ENCODE peak calls at places on chromosomes 13 and 19, in four cellular contexts. Q is H1, X is GM12878, Y is K562. U is an unnamed sample.

GRCh38 chr19:7685546-7686445 is 5.2 kb downstream of the TRAPPC5 start:
- DNase-seq in X (no peak), Y (no peak), Q (no peak), U (no peak)

GRCh38 chr13:85974604-85975366 is 175.6 kb upstream of the SLITRK6 start:
- DNase-seq in Y (no peak), Q (no peak), X (no peak), U (no peak)

GRCh38 chr19:45881082-45881908 is 4.6 kb downstream of the IRF2BP1 start:
- DNase-seq in Y (no peak), Q (no peak), X (no peak), U (no peak)

GRCh38 chr13:83907196-83907989 is 25.1 kb upstream of the SLITRK1 start:
- DNase-seq in Q (no peak), X (no peak), Y (no peak), U (no peak)

GRCh38 chr19:35225951-35226350 is 2.6 kb downstream of the FAM187B start:
- DNase-seq in Y (no peak), Q (no peak), X (no peak), U (no peak)

GRCh38 chr13:45276887-45277286 is 64.1 kb downstream of the TPT1 start:
- DNase-seq in Q (no peak), X (no peak), Y (no peak), U (no peak)

GRCh38 chr13:33087091-33087490 is 70.9 kb downstream of the KL start:
- DNase-seq in X (no peak), Q (no peak), Y (no peak), U (no peak)

GRCh38 chr13:28532226-28533048 is 37.5 kb upstream of the FLT1 start:
- DNase-seq in Q (peak), X (no peak), Y (peak), U (peak)

GRCh38 chr19:2408247-2408646 is 19.1 kb downstream of the TIMM13 start:
- DNase-seq in Y (no peak), Q (no peak), X (no peak), U (no peak)

GRCh38 chr19:38975861-38976271 is 324 bp upstream of the FBXO17 start:
- DNase-seq in X (no peak), Q (peak), Y (no peak), U (no peak)

GRCh38 chr19:38556521-38557174 is 61.1 kb downstream of the MAP4K1 start:
- DNase-seq in Q (no peak), X (peak), Y (peak), U (no peak)

GRCh38 chr13:56352901-56353300 is 787.8 kb upstream of the PRR20A start:
- DNase-seq in Q (no peak), X (no peak), Y (no peak), U (no peak)

GRCh38 chr13:91312324-91312723 is 35.2 kb upstream of the MIR17HG start:
- DNase-seq in Q (no peak), X (no peak), Y (no peak), U (no peak)

GRCh38 chr19:36266375-36266961 is 51.6 kb downstream of the ZNF146 start:
- DNase-seq in X (no peak), Y (peak), Q (no peak), U (no peak)

GRCh38 chr13:113776231-113777125 is 17.5 kb downstream of the TMEM255B start:
- DNase-seq in X (no peak), Q (no peak), Y (no peak), U (no peak)

GRCh38 chr13:69951412-69951811 is 156.2 kb upstream of the ATXN8OS start:
- DNase-seq in Q (no peak), Y (no peak), X (no peak), U (no peak)

GRCh38 chr19:13262450-13262849 is 112.2 kb downstream of the IER2 start:
- DNase-seq in Y (peak), Q (no peak), X (no peak), U (peak)

GRCh38 chr13:48477191-48477855 is 55.6 kb downstream of the RCBTB2 start:
- DNase-seq in Q (no peak), Y (no peak), X (no peak), U (no peak)

GRCh38 chr19:17909017-17909732 is 23.6 kb upstream of the CCDC124 start:
- DNase-seq in X (no peak), Y (no peak), Q (peak), U (no peak)

GRCh38 chr13:75705395-75705794 is 69.3 kb downstream of the LMO7 start:
- DNase-seq in Y (no peak), Q (no peak), X (no peak), U (no peak)

GRCh38 chr13:89950225-89950624 is 1397.3 kb upstream of the MIR17HG start:
- DNase-seq in X (no peak), Q (no peak), Y (no peak), U (no peak)

GRCh38 chr19:3945838-3946237 is 13.0 kb downstream of the NMRK2 start:
- DNase-seq in Q (no peak), Y (no peak), X (no peak), U (no peak)

GRCh38 chr13:46495647-46496046 is 57.3 kb upstream of the LRCH1 start:
- DNase-seq in Q (no peak), X (no peak), Y (no peak), U (no peak)

GRCh38 chr19:30781047-30781446 is 408.9 kb downstream of the ZNF536 start:
- DNase-seq in X (no peak), Q (no peak), Y (no peak), U (no peak)

GRCh38 chr13:62747629-62748028 is 1332.0 kb upstream of the PCDH20 start:
- DNase-seq in Q (no peak), Y (no peak), X (no peak), U (no peak)

GRCh38 chr19:42569193-42569592 is 25.5 kb downstream of the CEACAM8 start:
- DNase-seq in Y (no peak), X (no peak), Q (no peak), U (no peak)

GRCh38 chr13:108113407-108113806 is 101.9 kb downstream of the LIG4 start:
- DNase-seq in Y (no peak), X (no peak), Q (no peak), U (no peak)

GRCh38 chr13:38685974-38686571 is 804 bp upstream of the FREM2 start:
- DNase-seq in Y (no peak), Q (no peak), X (no peak), U (peak)

GRCh38 chr19:47267350-47267759 is 7.3 kb upstream of the INAFM1 start:
- DNase-seq in Q (no peak), X (no peak), Y (no peak), U (no peak)

GRCh38 chr13:73158851-73159250 is 100.0 kb downstream of the KLF5 start:
- DNase-seq in Q (no peak), X (no peak), Y (no peak), U (no peak)

GRCh38 chr13:105871768-105872167 is 663.7 kb downstream of the EFNB2 start:
- DNase-seq in X (no peak), Q (no peak), Y (no peak), U (no peak)

GRCh38 chr19:4390017-4390861 is 10.1 kb downstream of the SH3GL1 start:
- DNase-seq in Y (no peak), X (no peak), Q (no peak), U (no peak)

GRCh38 chr19:370641-371330 is 26.2 kb upstream of the MIER2 start:
- DNase-seq in X (no peak), Q (no peak), Y (no peak), U (no peak)

GRCh38 chr19:47161876-47162489 is 31.3 kb downstream of the SAE1 start:
- DNase-seq in Y (no peak), X (no peak), Q (no peak), U (peak)

GRCh38 chr13:40149611-40150283 is 494.3 kb downstream of the COG6 start:
- DNase-seq in Y (no peak), Q (no peak), X (no peak), U (no peak)
- TF ChIP-seq NRF1 in Y (no peak), Q (no peak), X (no peak), U (no peak)

GRCh38 chr19:29268721-29269483 is 56.0 kb upstream of the UQCRFS1 start:
- DNase-seq in Q (no peak), X (no peak), Y (no peak), U (no peak)

GRCh38 chr19:29269641-29270040 is 56.7 kb upstream of the UQCRFS1 start:
- DNase-seq in Y (no peak), Q (no peak), X (no peak), U (no peak)

GRCh38 chr19:29273000-29273691 is 60.2 kb upstream of the UQCRFS1 start:
- DNase-seq in Y (no peak), X (no peak), Q (no peak), U (no peak)

GRCh38 chr19:29271911-29272310 is 59.0 kb upstream of the UQCRFS1 start:
- DNase-seq in Y (no peak), X (no peak), Q (no peak), U (no peak)

GRCh38 chr19:29271341-29271740 is 58.4 kb upstream of the UQCRFS1 start:
- DNase-seq in X (no peak), Y (no peak), Q (no peak), U (no peak)
- TF ChIP-seq NRF1 in X (no peak), Y (no peak), Q (no peak), U (no peak)

GRCh38 chr13:99681695-99682094 is 180.4 kb downstream of the TM9SF2 start:
- DNase-seq in X (no peak), Y (no peak), Q (no peak), U (no peak)

GRCh38 chr13:99671746-99672145 is 170.5 kb downstream of the TM9SF2 start:
- DNase-seq in Q (peak), Y (no peak), X (no peak), U (no peak)

GRCh38 chr13:99677388-99677951 is 176.2 kb downstream of the TM9SF2 start:
- DNase-seq in Y (no peak), X (no peak), Q (no peak), U (peak)
- TF ChIP-seq NRF1 in Y (no peak), X (no peak), Q (no peak), U (no peak)

DNA sequence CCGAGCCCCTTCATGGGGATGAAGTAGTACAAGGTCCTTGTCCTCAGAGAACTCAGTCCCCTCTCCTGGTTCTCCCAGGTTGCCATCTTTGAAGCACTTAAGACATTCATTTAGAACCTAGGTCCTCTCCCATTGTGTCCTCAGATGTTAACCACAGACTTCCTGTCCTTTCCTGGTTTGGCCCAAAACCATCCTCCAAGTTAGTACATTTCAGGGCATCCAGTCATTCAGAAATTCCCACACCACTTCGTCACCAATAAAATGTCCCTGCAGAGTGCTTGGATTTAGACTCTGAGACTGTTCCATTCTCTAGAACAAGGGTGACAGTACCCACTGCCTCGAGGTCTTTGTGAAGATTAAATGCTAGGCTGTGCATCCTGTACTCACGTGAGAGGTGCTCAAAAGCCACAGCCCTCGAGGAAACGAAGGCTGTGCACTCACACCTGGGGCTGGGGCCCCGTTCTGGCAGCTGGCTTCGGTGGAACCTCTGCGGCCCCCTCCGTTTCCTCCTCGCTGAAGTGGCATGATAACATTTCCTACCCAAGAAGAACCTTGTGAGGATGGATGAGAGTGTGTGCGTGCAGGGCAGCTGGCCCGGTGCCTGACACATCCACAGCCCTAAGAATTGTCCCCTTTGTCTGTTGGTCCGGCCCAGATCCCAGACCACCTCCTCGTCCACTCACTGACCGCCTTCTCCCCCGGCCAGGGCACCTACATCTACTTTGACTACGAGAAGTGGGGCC is 4.7 kb downstream of the LENG1 start:
- DNase-seq in Q (no peak), X (no peak), Y (no peak), U (no peak)
- TF ChIP-seq NRF1 in Q (no peak), X (no peak), Y (no peak), U (no peak)

DNA sequence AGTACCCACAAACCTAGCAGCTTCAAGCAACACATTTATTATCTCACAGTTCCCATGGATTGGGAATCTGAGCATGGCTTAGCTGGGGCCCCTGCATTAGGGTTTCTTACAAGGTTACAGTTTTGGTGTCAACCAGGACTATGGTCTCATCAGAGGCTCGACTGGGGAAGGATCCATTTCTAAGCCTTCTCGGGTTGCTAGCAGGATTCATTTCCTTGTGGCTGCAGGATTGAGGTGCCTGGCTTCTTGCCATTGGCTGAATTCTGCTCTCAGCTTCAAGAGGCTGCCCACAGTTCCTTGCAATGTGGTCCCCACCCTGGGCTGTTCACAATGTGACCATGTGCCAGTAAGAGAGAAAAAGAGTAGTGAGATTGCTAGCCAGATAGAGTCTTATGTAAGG is 26.7 kb downstream of the ZNRF4 start:
- DNase-seq in Y (no peak), X (no peak), Q (no peak), U (no peak)
- TF ChIP-seq NRF1 in Y (no peak), X (no peak), Q (no peak), U (no peak)

GRCh38 chr19:50358483-50359431 is 6.7 kb downstream of the NAPSA start:
- DNase-seq in X (peak), Q (no peak), Y (peak), U (peak)
- TF ChIP-seq NRF1 in X (peak), Q (no peak), Y (peak), U (peak)